ENCODE peak calls at places on chromosomes 12 and 14, in seven cellular contexts. Z is GM12891, K is transverse colon, D is K562, I is endothelial cell of umbilical vein, Q is GM12892, O is HCT116. J is an unnamed sample.

GRCh38 chr12:113211160-113211559 is 10.1 kb upstream of the TPCN1 start:
- DNase-seq in Z (no peak), K (no peak), D (no peak), I (no peak), Q (no peak), O (no peak), J (no peak)

GRCh38 chr14:99388286-99388685 is 92.4 kb downstream of the SETD3 start:
- DNase-seq in Z (no peak), K (no peak), D (no peak), I (no peak), Q (no peak), O (no peak), J (no peak)

GRCh38 chr14:69886843-69887242 is 7.6 kb downstream of the SMOC1 start:
- DNase-seq in Z (no peak), K (no peak), D (no peak), I (no peak), Q (no peak), O (no peak), J (no peak)

GRCh38 chr12:4278582-4278939 is 5.0 kb downstream of the CCND2 start:
- DNase-seq in Z (no peak), K (peak), D (no peak), I (no peak), Q (no peak), O (no peak), J (no peak)

GRCh38 chr14:55075628-55076027 is 24.2 kb downstream of the MAPK1IP1L start:
- DNase-seq in Z (no peak), K (no peak), D (no peak), I (no peak), Q (no peak), O (no peak), J (no peak)

GRCh38 chr14:88995437-88996198 is 171.2 kb downstream of the TTC8 start:
- DNase-seq in Z (no peak), K (no peak), D (no peak), I (no peak), Q (no peak), O (no peak), J (no peak)

GRCh38 chr12:27548301-27549199 is 24.5 kb downstream of the PPFIBP1 start:
- DNase-seq in Z (no peak), K (no peak), D (no peak), I (no peak), Q (no peak), O (no peak), J (no peak)

GRCh38 chr12:50615534-50616296 is 110.9 kb downstream of the DIP2B start:
- DNase-seq in Z (no peak), K (no peak), D (peak), I (no peak), Q (no peak), O (no peak), J (no peak)

GRCh38 chr12:108634225-108634795 is 616 bp upstream of the SELPLG start:
- DNase-seq in Z (no peak), K (peak), D (peak), I (no peak), Q (no peak), O (no peak), J (peak)

GRCh38 chr12:65892905-65893304 is 68.6 kb downstream of the HMGA2 start:
- DNase-seq in Z (no peak), K (no peak), D (no peak), I (peak), Q (no peak), O (no peak), J (no peak)

GRCh38 chr12:58415716-58416115 is 474.3 kb downstream of the ATP23 start:
- DNase-seq in Z (no peak), K (no peak), D (no peak), I (no peak), Q (no peak), O (no peak), J (no peak)

GRCh38 chr12:58413794-58414193 is 472.4 kb downstream of the ATP23 start:
- DNase-seq in Z (no peak), K (no peak), D (no peak), I (peak), Q (no peak), O (no peak), J (no peak)

GRCh38 chr12:58416211-58416610 is 474.8 kb downstream of the ATP23 start:
- DNase-seq in Z (no peak), K (no peak), D (no peak), I (peak), Q (no peak), O (no peak), J (no peak)

GRCh38 chr12:58414398-58414871 is 473.1 kb downstream of the ATP23 start:
- DNase-seq in Z (no peak), K (no peak), D (no peak), I (peak), Q (no peak), O (no peak), J (no peak)

DNA sequence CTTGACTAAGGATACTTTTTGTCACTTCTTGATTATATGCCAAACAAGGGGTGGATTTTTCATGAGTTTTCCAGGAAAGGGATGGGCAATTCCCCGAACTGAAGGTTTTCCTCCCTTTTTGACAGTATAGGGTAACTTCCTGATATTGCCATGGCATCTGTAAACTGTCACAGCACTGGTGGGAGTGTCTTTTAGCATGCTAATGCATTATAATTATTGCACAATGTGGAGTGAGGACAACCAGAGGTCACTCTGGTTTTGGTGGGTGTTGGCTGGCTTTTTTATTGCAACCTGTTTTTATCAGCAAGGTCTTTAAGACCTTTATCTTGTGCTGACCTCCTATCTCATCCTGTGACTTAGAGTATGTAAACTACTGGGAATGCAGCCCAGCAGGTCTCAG is 471.1 kb downstream of the ATP23 start:
- DNase-seq in Z (no peak), K (no peak), D (no peak), I (no peak), Q (no peak), O (no peak), J (no peak)
- TF ChIP-seq POLR2AphosphoS5 in Z (no peak), K (no peak), D (no peak), I (no peak), Q (no peak), O (no peak), J (no peak)

DNA sequence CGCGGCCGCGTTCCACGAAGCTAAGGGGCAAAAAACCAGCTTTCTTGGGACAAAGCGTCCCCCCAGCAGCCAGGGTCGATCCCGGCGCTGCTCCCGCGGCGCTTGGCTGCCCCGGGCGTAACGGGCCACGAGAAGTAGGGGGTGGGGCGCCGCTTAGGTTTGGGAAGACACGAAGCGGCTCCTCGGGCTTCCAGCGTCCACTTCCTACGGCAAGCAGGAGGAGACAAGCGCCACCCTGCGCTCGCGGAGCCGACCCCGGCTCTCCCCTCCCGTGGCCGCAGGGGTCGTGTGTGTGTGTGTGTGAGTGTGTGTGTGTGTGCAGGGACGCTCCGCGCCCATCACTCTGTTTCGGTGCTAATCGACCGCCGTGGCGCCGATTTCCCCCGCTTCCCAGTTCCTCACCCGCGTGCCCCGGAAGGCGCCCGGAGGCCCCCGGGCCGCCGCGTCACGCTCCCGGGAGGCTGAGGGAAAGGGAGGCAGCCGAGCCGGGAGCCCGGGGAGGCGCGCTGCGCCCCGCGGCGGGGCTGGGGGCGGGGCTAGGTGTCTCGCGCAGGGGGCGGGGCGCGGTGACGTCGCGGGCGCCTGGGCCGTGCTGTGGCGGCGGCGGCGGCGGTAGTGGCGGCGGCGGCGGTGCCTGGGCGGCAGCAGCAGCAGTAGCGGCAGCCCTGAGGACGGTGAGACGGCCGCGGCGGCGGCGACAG is at the start of gene ERC1:
- DNase-seq in Z (peak), K (peak), D (peak), I (peak), Q (peak), O (peak), J (peak)
- TF ChIP-seq POLR2A in Z (no peak), K (peak), D (peak), I (peak), Q (no peak), O (peak), J (no peak)

DNA sequence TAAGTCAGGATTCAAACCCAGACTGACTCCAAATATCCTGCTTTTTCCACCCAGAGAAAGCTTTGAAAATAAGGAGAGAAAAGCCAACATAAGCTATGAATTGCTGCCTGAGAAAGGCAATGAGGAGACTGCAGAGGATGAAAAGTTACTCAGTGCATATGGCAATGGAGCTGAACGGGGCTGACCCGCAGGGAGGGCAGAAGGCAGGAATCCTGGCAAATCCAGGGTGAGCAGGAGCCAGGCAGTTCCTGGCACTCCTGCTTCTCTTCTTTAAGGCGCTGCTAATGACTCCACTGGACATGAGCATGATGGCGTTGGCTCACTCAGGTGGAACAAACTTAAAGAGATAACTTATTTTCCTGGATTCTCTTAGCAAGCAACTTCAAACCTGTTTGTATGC is 95.2 kb upstream of the TMCC3 start:
- DNase-seq in Z (no peak), K (no peak), D (no peak), I (no peak), Q (no peak), O (no peak), J (no peak)
- TF ChIP-seq POLR2AphosphoS5 in Z (no peak), K (no peak), D (no peak), I (no peak), Q (no peak), O (no peak), J (no peak)

GRCh38 chr14:105700622-105701288 is 174.4 kb downstream of the TMEM121 start:
- DNase-seq in Z (no peak), K (peak), D (no peak), I (no peak), Q (no peak), O (no peak), J (no peak)
- TF ChIP-seq POLR2A in Z (no peak), K (no peak), D (no peak), I (no peak), Q (no peak), O (no peak), J (no peak)

GRCh38 chr14:50598765-50599164 is 38.8 kb downstream of the ATL1 start:
- DNase-seq in Z (no peak), K (no peak), D (no peak), I (no peak), Q (no peak), O (no peak), J (no peak)

GRCh38 chr14:50600849-50601248 is 40.9 kb downstream of the ATL1 start:
- DNase-seq in Z (no peak), K (no peak), D (no peak), I (no peak), Q (no peak), O (no peak), J (peak)

GRCh38 chr14:50602035-50602434 is 42.1 kb downstream of the ATL1 start:
- DNase-seq in Z (no peak), K (no peak), D (no peak), I (peak), Q (no peak), O (no peak), J (no peak)

GRCh38 chr14:50601405-50601804 is 41.5 kb downstream of the ATL1 start:
- DNase-seq in Z (no peak), K (no peak), D (no peak), I (no peak), Q (no peak), O (no peak), J (no peak)

GRCh38 chr14:50599700-50600444 is 39.9 kb downstream of the ATL1 start:
- DNase-seq in Z (no peak), K (no peak), D (peak), I (peak), Q (no peak), O (peak), J (no peak)
- TF ChIP-seq POLR2AphosphoS5 in Z (no peak), K (no peak), D (no peak), I (no peak), Q (no peak), O (no peak), J (no peak)